ENCODE peak calls at places on chromosomes 5 and 9, in five cellular contexts. W, S, B, H and K are unnamed samples.

GRCh38 chr5:51810592-51810991 is 427.3 kb downstream of the ISL1 start:
- DNase-seq in W (peak), S (no peak), B (no peak), H (no peak), K (no peak)

GRCh38 chr5:153896117-153896516 is 142.6 kb downstream of the FAM114A2 start:
- DNase-seq in W (peak), S (no peak), B (no peak), H (no peak), K (no peak)

GRCh38 chr5:7886849-7887460 is 18.0 kb downstream of the MTRR start:
- DNase-seq in W (peak), S (peak), B (peak), H (no peak), K (peak)

GRCh38 chr9:7246917-7247538 is 489.3 kb downstream of the KDM4C start:
- DNase-seq in W (peak), S (no peak), B (no peak), H (no peak), K (no peak)

GRCh38 chr5:15627647-15628046 is 127.7 kb downstream of the FBXL7 start:
- DNase-seq in W (no peak), S (no peak), B (no peak), H (no peak), K (no peak)

GRCh38 chr5:118441956-118442355 is 546.4 kb downstream of the DTWD2 start:
- DNase-seq in W (no peak), S (no peak), B (no peak), H (no peak), K (no peak)

GRCh38 chr5:84301535-84301934 is 83.1 kb downstream of the EDIL3 start:
- DNase-seq in W (no peak), S (no peak), B (no peak), H (no peak), K (no peak)

GRCh38 chr5:1785062-1785461 is 14.6 kb downstream of the MRPL36 start:
- DNase-seq in W (no peak), S (no peak), B (no peak), H (no peak), K (peak)

GRCh38 chr5:107799306-107799705 is 128.6 kb upstream of the EFNA5 start:
- DNase-seq in W (no peak), S (no peak), B (no peak), H (no peak), K (no peak)

GRCh38 chr5:65186646-65187227 is 295.0 kb downstream of the ADAMTS6 start:
- DNase-seq in W (no peak), S (no peak), B (no peak), H (no peak), K (no peak)

GRCh38 chr5:14467886-14468285 is 113.7 kb upstream of the OTULINL start:
- DNase-seq in W (no peak), S (no peak), B (no peak), H (no peak), K (no peak)